ENCODE peak calls at places on chromosomes 12 and 14, in five cellular contexts. One of them, this sample, is unnamed.

GRCh38 chr12:122076743-122077495 is 1.6 kb upstream of the MLXIP start:
- DNase-seq in GM23248: no peak
- DNase-seq in heart right ventricle: no peak
- DNase-seq in epithelial cell of proximal tubule: no peak
- DNase-seq in lower leg skin: no peak
- DNase-seq in this sample: no peak

GRCh38 chr14:96064866-96065265 is 25.7 kb downstream of the C14orf132 start:
- DNase-seq in GM23248: no peak
- DNase-seq in heart right ventricle: no peak
- DNase-seq in epithelial cell of proximal tubule: no peak
- DNase-seq in lower leg skin: no peak
- DNase-seq in this sample: no peak

GRCh38 chr12:90460681-90461080 is 494.3 kb downstream of the CCER1 start:
- DNase-seq in GM23248: peak
- DNase-seq in heart right ventricle: no peak
- DNase-seq in epithelial cell of proximal tubule: no peak
- DNase-seq in lower leg skin: no peak
- DNase-seq in this sample: peak

GRCh38 chr14:34355584-34356266 is 106.3 kb downstream of the SPTSSA start:
- DNase-seq in GM23248: peak
- DNase-seq in heart right ventricle: peak
- DNase-seq in epithelial cell of proximal tubule: no peak
- DNase-seq in lower leg skin: peak
- DNase-seq in this sample: peak

GRCh38 chr12:52524898-52525591 is 4.9 kb upstream of the KRT5 start:
- DNase-seq in GM23248: no peak
- DNase-seq in heart right ventricle: no peak
- DNase-seq in epithelial cell of proximal tubule: no peak
- DNase-seq in lower leg skin: peak
- DNase-seq in this sample: no peak

GRCh38 chr12:115451785-115452736 is 768.1 kb upstream of the TBX3 start:
- DNase-seq in GM23248: peak
- DNase-seq in heart right ventricle: peak
- DNase-seq in epithelial cell of proximal tubule: no peak
- DNase-seq in lower leg skin: no peak
- DNase-seq in this sample: no peak

GRCh38 chr12:105083551-105084105 is 630 bp downstream of the ALDH1L2 start:
- DNase-seq in GM23248: peak
- DNase-seq in heart right ventricle: peak
- DNase-seq in epithelial cell of proximal tubule: no peak
- DNase-seq in lower leg skin: peak
- DNase-seq in this sample: peak

GRCh38 chr12:65934480-65935115 is 110.3 kb downstream of the HMGA2 start:
- DNase-seq in GM23248: no peak
- DNase-seq in heart right ventricle: no peak
- DNase-seq in epithelial cell of proximal tubule: no peak
- DNase-seq in lower leg skin: no peak
- DNase-seq in this sample: no peak

GRCh38 chr14:77589099-77589498 is 27.3 kb downstream of the SPTLC2 start:
- DNase-seq in GM23248: no peak
- DNase-seq in heart right ventricle: no peak
- DNase-seq in epithelial cell of proximal tubule: no peak
- DNase-seq in lower leg skin: no peak
- DNase-seq in this sample: no peak

GRCh38 chr12:79933580-79934264 is 1.2 kb downstream of the PPP1R12A start:
- DNase-seq in GM23248: peak
- DNase-seq in heart right ventricle: no peak
- DNase-seq in epithelial cell of proximal tubule: no peak
- DNase-seq in lower leg skin: no peak
- DNase-seq in this sample: peak

GRCh38 chr14:98819132-98819866 is 452.7 kb downstream of the BCL11B start:
- DNase-seq in GM23248: no peak
- DNase-seq in heart right ventricle: no peak
- DNase-seq in epithelial cell of proximal tubule: no peak
- DNase-seq in lower leg skin: peak
- DNase-seq in this sample: no peak

GRCh38 chr12:5307065-5307464 is 124.8 kb upstream of the NTF3 start:
- DNase-seq in GM23248: no peak
- DNase-seq in heart right ventricle: no peak
- DNase-seq in epithelial cell of proximal tubule: no peak
- DNase-seq in lower leg skin: no peak
- DNase-seq in this sample: no peak

GRCh38 chr12:86663691-86664090 is 407.5 kb upstream of the MGAT4C start:
- DNase-seq in GM23248: no peak
- DNase-seq in heart right ventricle: no peak
- DNase-seq in epithelial cell of proximal tubule: no peak
- DNase-seq in lower leg skin: no peak
- DNase-seq in this sample: peak

GRCh38 chr12:106750524-106750923 is 24.0 kb upstream of the RIC8B start:
- DNase-seq in GM23248: no peak
- DNase-seq in heart right ventricle: no peak
- DNase-seq in epithelial cell of proximal tubule: no peak
- DNase-seq in lower leg skin: no peak
- DNase-seq in this sample: no peak

GRCh38 chr12:49206389-49206788 is 17.5 kb upstream of the TUBA1A start:
- DNase-seq in GM23248: no peak
- DNase-seq in heart right ventricle: no peak
- DNase-seq in epithelial cell of proximal tubule: no peak
- DNase-seq in lower leg skin: no peak
- DNase-seq in this sample: no peak

GRCh38 chr12:49200882-49201594 is 12.2 kb upstream of the TUBA1A start:
- DNase-seq in GM23248: peak
- DNase-seq in heart right ventricle: no peak
- DNase-seq in epithelial cell of proximal tubule: peak
- DNase-seq in lower leg skin: no peak
- DNase-seq in this sample: peak

GRCh38 chr12:49198431-49199155 is 9.7 kb upstream of the TUBA1A start:
- DNase-seq in GM23248: peak
- DNase-seq in heart right ventricle: peak
- DNase-seq in epithelial cell of proximal tubule: no peak
- DNase-seq in lower leg skin: no peak
- DNase-seq in this sample: peak

DNA sequence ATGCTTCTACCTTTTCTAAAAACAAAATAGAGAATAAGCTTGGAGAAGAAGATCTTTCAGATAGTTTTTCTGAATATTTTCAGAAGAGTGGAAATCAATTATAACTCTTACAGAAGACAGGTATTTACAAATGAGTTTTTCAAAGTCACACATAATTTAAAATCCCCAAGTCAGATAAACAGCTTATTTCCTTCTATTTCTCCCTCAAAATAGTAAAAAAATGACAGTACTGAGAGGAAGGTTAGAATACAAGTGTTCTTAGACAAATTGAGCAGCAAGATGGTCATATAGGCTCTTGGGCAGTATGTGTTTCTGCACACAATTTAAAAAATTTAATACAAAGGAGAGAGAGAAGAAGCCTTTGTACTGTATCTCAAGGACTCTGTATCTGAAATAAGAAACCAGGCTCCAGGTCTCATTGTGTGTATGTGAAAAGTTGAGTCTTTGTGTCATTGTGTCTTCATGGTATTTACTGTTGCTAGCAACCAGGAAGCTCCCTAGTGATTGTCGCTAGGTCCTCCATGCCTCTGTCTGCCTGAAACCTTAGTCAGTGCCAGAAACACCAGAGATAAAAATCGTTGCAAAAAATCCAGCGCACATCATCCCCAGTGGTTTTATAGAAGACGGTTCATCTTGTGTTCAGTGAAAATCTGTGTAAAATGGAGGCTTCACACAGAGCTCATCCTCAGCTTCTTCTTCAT is 12.9 kb upstream of the TUBA1A start:
- DNase-seq in GM23248: peak
- DNase-seq in heart right ventricle: peak
- DNase-seq in epithelial cell of proximal tubule: no peak
- DNase-seq in lower leg skin: no peak
- DNase-seq in this sample: peak
- H3K4me3 ChIP-seq in GM23248: peak
- H3K4me3 ChIP-seq in heart right ventricle: no peak
- H3K4me3 ChIP-seq in epithelial cell of proximal tubule: no peak
- H3K4me3 ChIP-seq in lower leg skin: no peak
- H3K4me3 ChIP-seq in this sample: no peak

GRCh38 chr12:47818007-47818376 is 1.7 kb downstream of the HDAC7 start:
- DNase-seq in GM23248: no peak
- DNase-seq in heart right ventricle: no peak
- DNase-seq in epithelial cell of proximal tubule: no peak
- DNase-seq in lower leg skin: no peak
- DNase-seq in this sample: no peak
- H3K4me3 ChIP-seq in GM23248: peak
- H3K4me3 ChIP-seq in heart right ventricle: no peak
- H3K4me3 ChIP-seq in epithelial cell of proximal tubule: peak
- H3K4me3 ChIP-seq in lower leg skin: no peak
- H3K4me3 ChIP-seq in this sample: peak

GRCh38 chr14:51357250-51357649 is 117.2 kb downstream of the TMX1 start:
- DNase-seq in GM23248: no peak
- DNase-seq in heart right ventricle: no peak
- DNase-seq in epithelial cell of proximal tubule: no peak
- DNase-seq in lower leg skin: no peak
- DNase-seq in this sample: no peak
- H3K4me3 ChIP-seq in GM23248: no peak
- H3K4me3 ChIP-seq in heart right ventricle: no peak
- H3K4me3 ChIP-seq in epithelial cell of proximal tubule: no peak
- H3K4me3 ChIP-seq in lower leg skin: no peak
- H3K4me3 ChIP-seq in this sample: no peak

GRCh38 chr14:36509056-36509917 is 10.7 kb downstream of the NKX2-1 start:
- DNase-seq in GM23248: no peak
- DNase-seq in heart right ventricle: no peak
- DNase-seq in epithelial cell of proximal tubule: no peak
- DNase-seq in lower leg skin: no peak
- DNase-seq in this sample: no peak
- H3K4me3 ChIP-seq in GM23248: no peak
- H3K4me3 ChIP-seq in heart right ventricle: no peak
- H3K4me3 ChIP-seq in epithelial cell of proximal tubule: no peak
- H3K4me3 ChIP-seq in lower leg skin: no peak
- H3K4me3 ChIP-seq in this sample: no peak

GRCh38 chr12:12716151-12716844 is 870 bp upstream of the CDKN1B start:
- DNase-seq in GM23248: peak
- DNase-seq in heart right ventricle: peak
- DNase-seq in epithelial cell of proximal tubule: no peak
- DNase-seq in lower leg skin: no peak
- DNase-seq in this sample: peak

GRCh38 chr12:12714276-12715001 is 2.7 kb upstream of the CDKN1B start:
- DNase-seq in GM23248: peak
- DNase-seq in heart right ventricle: peak
- DNase-seq in epithelial cell of proximal tubule: no peak
- DNase-seq in lower leg skin: no peak
- DNase-seq in this sample: peak

GRCh38 chr12:12715128-12715458 is 2.1 kb upstream of the CDKN1B start:
- DNase-seq in GM23248: no peak
- DNase-seq in heart right ventricle: no peak
- DNase-seq in epithelial cell of proximal tubule: no peak
- DNase-seq in lower leg skin: no peak
- DNase-seq in this sample: no peak

GRCh38 chr12:12715459-12716150 is 1.6 kb upstream of the CDKN1B start:
- DNase-seq in GM23248: peak
- DNase-seq in heart right ventricle: peak
- DNase-seq in epithelial cell of proximal tubule: no peak
- DNase-seq in lower leg skin: no peak
- DNase-seq in this sample: no peak

GRCh38 chr12:12713932-12714275 is 3.3 kb upstream of the CDKN1B start:
- DNase-seq in GM23248: no peak
- DNase-seq in heart right ventricle: no peak
- DNase-seq in epithelial cell of proximal tubule: no peak
- DNase-seq in lower leg skin: no peak
- DNase-seq in this sample: no peak
- H3K4me3 ChIP-seq in GM23248: peak
- H3K4me3 ChIP-seq in heart right ventricle: no peak
- H3K4me3 ChIP-seq in epithelial cell of proximal tubule: peak
- H3K4me3 ChIP-seq in lower leg skin: no peak
- H3K4me3 ChIP-seq in this sample: no peak

DNA sequence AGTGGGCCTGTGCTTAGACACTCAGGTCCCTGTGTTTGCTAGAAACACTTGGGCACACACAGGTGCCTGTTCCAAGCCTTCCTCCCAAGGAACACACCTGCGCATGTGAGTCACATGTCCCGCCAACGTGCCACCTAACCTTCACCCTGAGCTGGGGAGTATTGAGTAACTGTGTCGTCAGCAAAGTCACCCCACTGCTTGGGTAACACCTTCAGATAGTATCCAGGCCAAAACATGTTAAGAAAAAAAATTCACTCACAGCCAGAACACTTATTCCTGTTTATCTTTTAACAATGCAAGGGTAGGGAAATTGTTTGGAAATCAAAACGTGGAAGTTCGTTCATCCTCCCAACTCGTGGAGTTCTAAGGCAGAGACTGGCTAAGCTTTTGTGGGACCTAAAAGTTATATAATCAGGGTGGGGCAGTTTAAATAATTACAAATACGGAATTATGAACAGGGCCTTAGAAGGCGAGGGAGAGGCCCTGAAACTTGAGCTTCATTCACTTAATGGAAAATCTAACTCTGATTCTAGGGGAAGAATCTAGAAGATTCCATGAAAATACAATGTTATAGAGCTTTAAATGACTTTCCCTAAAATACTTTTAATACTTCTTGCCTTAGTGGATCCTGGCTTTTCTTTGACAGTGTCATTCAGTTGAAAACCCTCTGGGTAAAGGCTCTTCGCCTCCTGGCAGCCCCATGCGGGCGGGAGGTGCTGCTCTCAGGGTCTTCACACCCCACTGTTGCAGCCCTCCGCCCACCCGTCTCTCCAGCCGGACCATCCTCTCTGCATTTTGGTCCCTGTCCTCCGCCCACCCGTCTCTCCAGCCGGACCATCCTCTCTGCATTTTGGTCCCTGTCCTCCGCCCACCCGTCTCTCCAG is 30.3 kb upstream of the ADIPOR2 start:
- DNase-seq in GM23248: peak
- DNase-seq in heart right ventricle: peak
- DNase-seq in epithelial cell of proximal tubule: no peak
- DNase-seq in lower leg skin: peak
- DNase-seq in this sample: peak
- H3K4me3 ChIP-seq in GM23248: no peak
- H3K4me3 ChIP-seq in heart right ventricle: no peak
- H3K4me3 ChIP-seq in epithelial cell of proximal tubule: no peak
- H3K4me3 ChIP-seq in lower leg skin: no peak
- H3K4me3 ChIP-seq in this sample: no peak

GRCh38 chr14:105999361-106000028 is 473.1 kb downstream of the TMEM121 start:
- DNase-seq in GM23248: peak
- DNase-seq in heart right ventricle: peak
- DNase-seq in epithelial cell of proximal tubule: no peak
- DNase-seq in lower leg skin: no peak
- DNase-seq in this sample: no peak
- H3K4me3 ChIP-seq in GM23248: no peak
- H3K4me3 ChIP-seq in heart right ventricle: no peak
- H3K4me3 ChIP-seq in epithelial cell of proximal tubule: no peak
- H3K4me3 ChIP-seq in lower leg skin: no peak
- H3K4me3 ChIP-seq in this sample: no peak

GRCh38 chr12:20546267-20546666 is 148.9 kb upstream of the SLCO1C1 start:
- DNase-seq in GM23248: no peak
- DNase-seq in heart right ventricle: no peak
- DNase-seq in epithelial cell of proximal tubule: no peak
- DNase-seq in lower leg skin: no peak
- DNase-seq in this sample: no peak
- H3K4me3 ChIP-seq in GM23248: no peak
- H3K4me3 ChIP-seq in heart right ventricle: no peak
- H3K4me3 ChIP-seq in epithelial cell of proximal tubule: no peak
- H3K4me3 ChIP-seq in lower leg skin: no peak
- H3K4me3 ChIP-seq in this sample: no peak